ENCODE peak calls at places on chromosomes 1 and 21, in ten cellular contexts. F is sigmoid colon; H is suprapubic skin; P is H1; D is stomach; L is right atrium auricular region; R is cardiac muscle cell; U is adrenal gland; V is CD8-positive, alpha-beta T cell; G is thoracic aorta. I is an unnamed sample.

GRCh38 chr1:23566304-23566703 is 7.0 kb upstream of the ID3 start:
- DNase-seq in P (no peak), H (no peak), G (no peak), V (no peak), D (no peak), L (no peak), R (no peak), F (no peak), U (no peak), I (no peak)

GRCh38 chr1:19682257-19682656 is 17.6 kb downstream of the HTR6 start:
- DNase-seq in D (no peak), G (no peak), U (no peak), L (no peak), V (no peak), H (no peak), F (no peak), P (no peak), R (peak; percentile 79), I (peak; percentile 77)

GRCh38 chr21:29105218-29105617 is 25.2 kb upstream of the MAP3K7CL start:
- DNase-seq in L (no peak), R (peak; percentile 44), D (no peak), H (no peak), P (no peak), V (no peak), F (no peak), U (no peak), G (no peak), I (peak; percentile 74)

GRCh38 chr1:13892671-13893325 is 192.8 kb downstream of the PRDM2 start:
- DNase-seq in D (no peak), H (no peak), L (no peak), F (no peak), P (no peak), U (no peak), G (no peak), V (no peak), R (peak; percentile 6), I (no peak)

GRCh38 chr1:86530211-86530610 is 16.7 kb upstream of the CLCA4 start:
- DNase-seq in P (no peak), D (no peak), L (no peak), G (no peak), U (no peak), V (no peak), H (no peak), F (no peak), R (no peak), I (no peak)

GRCh38 chr21:32499249-32500055 is 85.9 kb downstream of the TCP10L start:
- DNase-seq in P (no peak), R (peak; percentile 66), F (peak; percentile 49), D (no peak), H (no peak), L (no peak), G (no peak), V (no peak), U (peak; percentile 28), I (peak; percentile 73)

GRCh38 chr21:37346841-37347430 is 19.6 kb upstream of the DYRK1A start:
- DNase-seq in U (no peak), P (no peak), D (no peak), F (no peak), L (no peak), V (no peak), H (no peak), G (no peak), R (no peak), I (no peak)

GRCh38 chr1:77951328-77951727 is 27.5 kb downstream of the FUBP1 start:
- DNase-seq in V (no peak), R (no peak), U (no peak), D (no peak), P (no peak), G (no peak), L (no peak), H (no peak), F (no peak), I (no peak)

GRCh38 chr1:37764888-37765441 is at the start of gene EPHA10:
- DNase-seq in P (peak; percentile 61), F (no peak), H (no peak), U (no peak), G (no peak), D (no peak), R (no peak), L (no peak), V (no peak), I (no peak)

GRCh38 chr1:37761416-37762095 is 3.4 kb downstream of the EPHA10 start:
- DNase-seq in G (no peak), L (no peak), R (no peak), D (no peak), P (no peak), H (no peak), V (no peak), F (no peak), U (no peak), I (no peak)

GRCh38 chr1:37762516-37762915 is 2.4 kb downstream of the EPHA10 start:
- DNase-seq in G (no peak), D (no peak), U (no peak), H (no peak), F (no peak), L (no peak), R (no peak), P (no peak), V (no peak), I (no peak)

GRCh38 chr1:37765937-37766664 is 1.2 kb upstream of the EPHA10 start:
- DNase-seq in G (no peak), R (no peak), U (no peak), P (no peak), D (no peak), F (no peak), V (no peak), L (no peak), H (peak; percentile 55), I (no peak)

DNA sequence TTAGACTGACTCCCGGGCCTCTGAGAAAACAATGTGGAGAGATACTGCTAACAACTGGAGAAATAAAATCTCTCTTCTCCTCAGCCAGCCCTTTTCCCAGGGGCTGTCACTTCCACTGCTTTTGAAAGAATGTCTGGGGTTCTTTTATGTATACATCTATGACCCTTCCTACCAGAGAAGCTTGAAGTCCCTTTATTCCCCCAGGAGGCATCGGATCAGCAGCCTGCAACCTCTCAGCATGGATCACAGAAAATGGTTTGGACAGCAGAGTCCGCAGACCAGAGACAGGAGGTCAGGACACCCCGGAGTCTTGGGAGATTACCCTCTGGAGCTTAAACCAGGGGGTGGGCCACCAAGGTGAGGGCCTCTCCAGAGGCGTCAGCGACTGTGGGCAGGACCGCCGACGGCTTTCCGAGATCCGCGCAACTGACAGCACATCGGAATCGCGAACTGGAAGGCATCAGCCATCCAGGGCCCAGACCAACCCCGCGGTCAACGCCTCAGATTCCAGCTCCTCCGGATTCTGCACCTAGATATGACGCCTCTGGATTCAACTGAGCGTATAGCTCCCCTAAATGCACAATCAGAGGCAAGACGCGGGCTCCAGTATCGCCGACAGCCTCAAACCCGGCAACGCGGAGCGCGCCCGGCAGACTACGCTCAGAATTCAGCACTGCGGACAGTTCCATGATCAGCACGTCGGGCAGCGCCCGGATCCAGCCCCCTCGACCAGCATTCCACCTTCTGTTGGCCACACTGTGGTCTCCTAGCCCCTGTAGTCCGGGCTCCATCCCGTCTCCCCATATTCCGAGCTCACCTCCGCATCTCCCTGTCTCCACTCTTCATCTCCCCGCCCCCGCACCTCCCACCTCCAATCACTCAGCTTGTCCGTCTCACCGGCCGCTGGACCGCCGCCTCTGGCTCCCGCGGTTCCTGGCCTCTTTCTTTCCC is 854 bp downstream of the EPHA10 start:
- DNase-seq in D (no peak), F (no peak), U (peak; percentile 44), R (peak; percentile 58), H (peak; percentile 57), L (no peak), G (no peak), V (no peak), P (no peak), I (peak; percentile 16)
- H3K27ac ChIP-seq in D (no peak overlapping the region), F (no peak overlapping the region), U (no peak overlapping the region), R (no peak overlapping the region), H (no peak overlapping the region), L (no peak overlapping the region), G (no peak overlapping the region), V (no peak overlapping the region), P (no peak overlapping the region), I (no peak overlapping the region)

GRCh38 chr21:35222541-35222941 is 173.4 kb upstream of the RUNX1 start:
- DNase-seq in V (no peak), P (no peak), U (peak; percentile 51), H (no peak), F (no peak), L (no peak), R (peak; percentile 39), G (no peak), D (no peak), I (no peak)
- H3K27ac ChIP-seq in V (no peak overlapping the region), P (no peak overlapping the region), U (no peak overlapping the region), H (no peak overlapping the region), F (no peak overlapping the region), L (no peak overlapping the region), R (no peak overlapping the region), G (no peak overlapping the region), D (no peak overlapping the region), I (no peak overlapping the region)

GRCh38 chr1:226394461-226394860 is 13.4 kb downstream of the PARP1 start:
- DNase-seq in U (no peak), G (no peak), P (no peak), D (no peak), L (no peak), V (no peak), R (no peak), H (no peak), F (no peak), I (no peak)

GRCh38 chr1:226395753-226396152 is 12.1 kb downstream of the PARP1 start:
- DNase-seq in R (no peak), G (no peak), P (no peak), L (no peak), H (no peak), V (no peak), D (no peak), U (no peak), F (no peak), I (no peak)

GRCh38 chr1:226397955-226398636 is 9.8 kb downstream of the PARP1 start:
- DNase-seq in V (no peak), U (no peak), R (no peak), F (no peak), H (no peak), L (no peak), D (no peak), P (no peak), G (no peak), I (no peak)

GRCh38 chr1:226400519-226401406 is 7.1 kb downstream of the PARP1 start:
- DNase-seq in H (no peak), R (no peak), V (no peak), D (no peak), U (no peak), F (no peak), L (no peak), G (no peak), P (no peak), I (no peak)

DNA sequence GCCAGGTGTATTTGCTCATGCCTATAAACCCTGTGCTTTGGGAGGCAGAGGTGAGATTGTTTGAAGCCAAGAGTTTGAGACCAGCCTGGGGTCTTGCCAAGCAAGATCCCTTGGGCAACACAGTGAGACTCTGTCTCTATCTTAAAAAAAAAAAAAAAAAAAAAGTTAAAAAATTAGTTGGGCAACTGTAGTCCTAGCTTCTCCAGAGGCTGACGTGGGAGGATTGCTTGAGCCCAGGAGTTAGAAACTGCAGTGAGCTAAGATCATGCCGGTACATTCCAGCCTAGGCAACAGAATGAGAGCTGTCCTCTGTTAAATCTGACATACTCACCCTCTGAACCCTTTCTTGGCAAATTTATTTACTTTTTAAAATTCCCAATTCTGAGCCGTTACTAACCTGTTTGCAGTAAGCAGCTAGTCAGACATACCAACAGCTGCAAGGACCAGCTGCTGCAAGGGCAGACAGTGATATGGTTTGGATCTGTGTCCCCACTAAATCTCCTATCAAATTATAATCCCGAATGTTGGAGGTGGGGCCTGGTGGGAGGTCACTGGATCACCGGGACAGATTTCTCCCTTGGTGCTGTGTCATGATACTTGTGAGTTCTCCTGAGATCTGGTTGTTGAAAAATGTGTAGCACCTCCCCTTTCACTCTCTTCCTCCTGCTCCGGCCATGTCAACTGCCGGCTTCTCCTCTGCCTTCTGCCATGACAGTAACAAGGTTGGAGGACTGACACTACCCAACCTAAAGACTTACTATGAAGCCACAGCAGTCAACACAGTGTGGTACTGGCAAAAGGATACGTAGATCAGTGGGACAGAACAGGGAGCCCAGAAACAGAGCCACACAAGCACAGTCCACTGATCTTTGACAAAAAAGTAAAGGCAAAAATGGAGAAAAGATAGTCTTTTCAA is 10.6 kb downstream of the PARP1 start:
- DNase-seq in F (no peak), P (no peak), R (peak; percentile 62), H (no peak), V (no peak), G (no peak), L (no peak), D (no peak), U (no peak), I (no peak)
- H3K27ac ChIP-seq in F (peak overlapping the region; percentile 93), P (no peak overlapping the region), R (peak overlapping the region; percentile 25), H (no peak overlapping the region), V (no peak overlapping the region), G (no peak overlapping the region), L (no peak overlapping the region), D (no peak overlapping the region), U (no peak overlapping the region), I (no peak overlapping the region)

DNA sequence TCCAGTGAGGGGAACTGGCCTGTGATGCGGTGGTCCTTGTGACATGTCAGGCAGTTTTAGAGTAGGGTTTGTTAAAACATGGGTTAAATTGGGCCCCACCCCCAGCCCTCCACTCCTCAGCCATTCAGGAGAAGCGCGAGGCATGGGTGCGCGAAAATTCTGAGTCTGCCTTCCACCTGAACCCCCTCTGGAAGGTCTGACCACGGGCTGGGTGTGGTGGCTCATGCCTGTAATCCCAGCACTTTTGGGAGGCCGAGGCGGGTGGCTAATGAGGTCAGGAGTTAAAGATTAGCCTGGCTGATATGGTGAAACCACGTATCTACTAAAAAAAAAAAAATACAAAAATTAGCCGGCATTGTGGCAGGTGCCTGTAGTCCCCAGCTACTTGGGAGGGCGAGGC is 51.8 kb downstream of the SKI start:
- DNase-seq in V (no peak), G (no peak), R (no peak), P (no peak), L (no peak), F (no peak), D (no peak), U (no peak), H (no peak), I (no peak)
- H3K27ac ChIP-seq in V (no peak overlapping the region), G (peak overlapping the region; percentile 34), R (peak overlapping the region; percentile 84), P (peak overlapping the region; percentile 58), L (peak overlapping the region; percentile 68), F (peak overlapping the region; percentile 66), D (peak overlapping the region; percentile 77), U (peak overlapping the region; percentile 21), H (peak overlapping the region; percentile 43), I (peak overlapping the region; percentile 61)